ENCODE peak calls at places on chromosomes 4 and X, in four cellular contexts. One of them, this sample, is unnamed.

GRCh38 chr4:8079916-8080753 is 78.5 kb downstream of the ABLIM2 start:
- DNase-seq in HepG2: no peak
- DNase-seq in SK-N-SH: no peak
- DNase-seq in K562: no peak
- DNase-seq in this sample: no peak

GRCh38 chrX:22135171-22135711 is 103.1 kb downstream of the PHEX start:
- DNase-seq in K562: no peak
- DNase-seq in SK-N-SH: no peak
- DNase-seq in HepG2: no peak
- DNase-seq in this sample: no peak

GRCh38 chr4:88517825-88518224 is 5.8 kb downstream of the PYURF start:
- DNase-seq in SK-N-SH: no peak
- DNase-seq in HepG2: no peak
- DNase-seq in K562: peak; percentile 20
- DNase-seq in this sample: no peak

GRCh38 chrX:107707866-107708265 is 67.7 kb downstream of the TSC22D3 start:
- DNase-seq in HepG2: no peak
- DNase-seq in K562: no peak
- DNase-seq in SK-N-SH: no peak
- DNase-seq in this sample: no peak

GRCh38 chr4:122117743-122118142 is 34.4 kb upstream of the BLTP1 start:
- DNase-seq in K562: peak; percentile 19
- DNase-seq in HepG2: no peak
- DNase-seq in SK-N-SH: no peak
- DNase-seq in this sample: no peak

GRCh38 chrX:110657073-110657472 is 138.5 kb downstream of the CHRDL1 start:
- DNase-seq in K562: no peak
- DNase-seq in SK-N-SH: no peak
- DNase-seq in HepG2: no peak
- DNase-seq in this sample: no peak

GRCh38 chr4:1356181-1356998 is 9.4 kb downstream of the UVSSA start:
- DNase-seq in SK-N-SH: peak; percentile 90
- DNase-seq in HepG2: peak; percentile 36
- DNase-seq in K562: peak; percentile 84
- DNase-seq in this sample: no peak

GRCh38 chr4:72312032-72312650 is 256.9 kb downstream of the ADAMTS3 start:
- DNase-seq in K562: no peak
- DNase-seq in SK-N-SH: no peak
- DNase-seq in HepG2: peak; percentile 1
- DNase-seq in this sample: no peak

GRCh38 chrX:134542485-134542884 is 82.5 kb downstream of the HPRT1 start:
- DNase-seq in SK-N-SH: no peak
- DNase-seq in HepG2: no peak
- DNase-seq in K562: peak; percentile 35
- DNase-seq in this sample: no peak

GRCh38 chrX:154727418-154728323 is 23.2 kb downstream of the GAB3 start:
- DNase-seq in SK-N-SH: no peak
- DNase-seq in HepG2: no peak
- DNase-seq in K562: no peak
- DNase-seq in this sample: no peak

GRCh38 chr4:83010522-83011318 is at the start of gene LIN54:
- DNase-seq in K562: peak; percentile 85
- DNase-seq in SK-N-SH: peak; percentile 88
- DNase-seq in HepG2: peak; percentile 90
- DNase-seq in this sample: no peak

GRCh38 chr4:174352405-174352804 is 68.7 kb downstream of the CEP44 start:
- DNase-seq in K562: no peak
- DNase-seq in SK-N-SH: no peak
- DNase-seq in HepG2: no peak
- DNase-seq in this sample: no peak

GRCh38 chr4:26071688-26072087 is 157.7 kb downstream of the SMIM20 start:
- DNase-seq in K562: no peak
- DNase-seq in SK-N-SH: no peak
- DNase-seq in HepG2: no peak
- DNase-seq in this sample: no peak

GRCh38 chr4:86670739-86671138 is 76.6 kb downstream of the PTPN13 start:
- DNase-seq in K562: no peak
- DNase-seq in SK-N-SH: no peak
- DNase-seq in HepG2: no peak
- DNase-seq in this sample: no peak

GRCh38 chrX:100979881-100980607 is 10.5 kb downstream of the ARL13A start:
- DNase-seq in K562: no peak
- DNase-seq in SK-N-SH: no peak
- DNase-seq in HepG2: peak; percentile 24
- DNase-seq in this sample: no peak

GRCh38 chrX:28058906-28059305 is 77.7 kb upstream of the DCAF8L1 start:
- DNase-seq in SK-N-SH: no peak
- DNase-seq in K562: no peak
- DNase-seq in HepG2: no peak
- DNase-seq in this sample: no peak

GRCh38 chrX:46244451-46244850 is 300.8 kb downstream of the ZNF674 start:
- DNase-seq in SK-N-SH: no peak
- DNase-seq in K562: no peak
- DNase-seq in HepG2: no peak
- DNase-seq in this sample: no peak

GRCh38 chrX:13597928-13598327 is 28.5 kb downstream of the EGFL6 start:
- DNase-seq in HepG2: no peak
- DNase-seq in K562: no peak
- DNase-seq in SK-N-SH: no peak
- DNase-seq in this sample: no peak

GRCh38 chr4:111628437-111628836 is 516.8 kb upstream of the FAM241A start:
- DNase-seq in K562: no peak
- DNase-seq in HepG2: no peak
- DNase-seq in SK-N-SH: no peak
- DNase-seq in this sample: no peak

GRCh38 chrX:107970073-107970472 is 12.1 kb downstream of the TEX13B start:
- DNase-seq in K562: no peak
- DNase-seq in SK-N-SH: no peak
- DNase-seq in HepG2: no peak
- DNase-seq in this sample: no peak

GRCh38 chr4:153408932-153409331 is 57.2 kb upstream of the TMEM131L start:
- DNase-seq in SK-N-SH: no peak
- DNase-seq in K562: no peak
- DNase-seq in HepG2: no peak
- DNase-seq in this sample: no peak

GRCh38 chrX:86436116-86436515 is 287.9 kb downstream of the DACH2 start:
- DNase-seq in SK-N-SH: no peak
- DNase-seq in HepG2: no peak
- DNase-seq in K562: no peak
- DNase-seq in this sample: no peak
- TF ChIP-seq FOXM1 in SK-N-SH: no peak
- TF ChIP-seq FOXM1 in HepG2: no peak
- TF ChIP-seq FOXM1 in K562: no peak
- TF ChIP-seq FOXM1 in this sample: no peak

GRCh38 chr4:55524844-55525571 is 21.7 kb downstream of the CLOCK start:
- DNase-seq in SK-N-SH: no peak
- DNase-seq in K562: no peak
- DNase-seq in HepG2: no peak
- DNase-seq in this sample: no peak
- TF ChIP-seq MAX in SK-N-SH: no peak
- TF ChIP-seq MAX in K562: no peak
- TF ChIP-seq MAX in HepG2: no peak
- TF ChIP-seq MAX in this sample: no peak

DNA sequence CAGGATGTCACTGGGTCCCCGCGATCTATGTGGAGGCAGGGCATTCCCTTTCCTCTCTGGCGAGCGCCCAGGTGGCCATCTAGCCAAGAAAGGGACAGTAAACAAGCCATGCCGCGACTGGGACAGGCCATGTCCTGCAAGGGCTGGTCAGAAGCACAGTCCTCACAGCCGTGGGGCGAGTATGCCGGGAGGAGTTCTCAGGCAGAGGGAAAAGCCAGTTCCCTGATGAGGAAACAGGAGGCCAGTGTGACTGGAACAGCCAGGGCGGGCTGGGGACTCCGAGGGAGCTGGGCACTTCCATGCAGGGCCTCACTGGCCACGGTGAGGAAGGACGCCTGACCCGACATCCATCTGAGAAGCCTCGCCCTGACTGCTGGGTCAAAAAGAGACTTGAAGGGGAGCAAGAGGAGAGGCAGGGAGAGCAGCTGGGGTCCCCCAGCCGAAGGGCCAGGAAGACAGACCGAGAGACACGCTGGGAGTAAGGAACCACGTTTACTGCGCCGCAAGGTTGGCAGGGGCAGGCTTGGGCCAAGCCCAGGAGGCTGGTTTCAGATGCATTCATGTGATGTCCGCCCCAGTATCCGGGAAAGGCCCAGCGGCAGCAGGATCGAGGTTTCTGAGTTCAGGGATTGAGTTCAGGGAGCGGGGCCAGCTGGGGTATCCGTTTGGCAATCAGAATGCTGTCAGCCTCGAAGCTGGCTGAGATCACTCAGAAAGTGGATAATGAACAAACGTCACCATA is 15.0 kb downstream of the CFAP99 start:
- DNase-seq in HepG2: no peak
- DNase-seq in SK-N-SH: no peak
- DNase-seq in K562: no peak
- DNase-seq in this sample: no peak
- TF ChIP-seq FOXM1 in HepG2: no peak
- TF ChIP-seq FOXM1 in SK-N-SH: no peak
- TF ChIP-seq FOXM1 in K562: no peak
- TF ChIP-seq FOXM1 in this sample: no peak

GRCh38 chrX:40273356-40274050 is 175.7 kb upstream of the BCOR start:
- DNase-seq in SK-N-SH: peak; percentile 77
- DNase-seq in K562: peak; percentile 74
- DNase-seq in HepG2: no peak
- DNase-seq in this sample: no peak
- TF ChIP-seq MAX in SK-N-SH: no peak
- TF ChIP-seq MAX in K562: peak; percentile 90
- TF ChIP-seq MAX in HepG2: no peak
- TF ChIP-seq MAX in this sample: no peak

DNA sequence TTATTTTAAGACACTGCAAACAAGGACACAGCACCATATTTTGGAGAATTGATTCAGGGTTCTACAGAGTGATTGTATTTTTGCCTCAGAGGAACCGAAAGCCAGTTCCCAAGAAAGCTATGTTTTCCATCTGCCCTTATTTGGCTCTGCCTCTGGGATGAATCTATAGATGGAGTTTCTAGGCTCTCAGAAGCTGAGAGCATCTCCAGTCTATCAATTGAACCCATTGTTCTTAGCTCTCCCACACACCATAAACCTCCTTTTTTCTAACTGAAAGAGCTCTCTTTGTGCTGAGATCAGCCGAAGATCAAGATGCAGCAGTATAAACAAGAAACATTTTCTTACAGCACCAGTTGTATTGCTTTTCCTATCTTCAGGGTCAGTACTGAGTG is 16.9 kb downstream of the PLP1 start:
- DNase-seq in K562: no peak
- DNase-seq in SK-N-SH: no peak
- DNase-seq in HepG2: no peak
- DNase-seq in this sample: no peak
- TF ChIP-seq FOXM1 in K562: no peak
- TF ChIP-seq FOXM1 in SK-N-SH: no peak
- TF ChIP-seq FOXM1 in HepG2: no peak
- TF ChIP-seq FOXM1 in this sample: no peak

GRCh38 chr4:74096265-74096980 is 2.6 kb downstream of the CXCL2 start:
- DNase-seq in HepG2: no peak
- DNase-seq in SK-N-SH: no peak
- DNase-seq in K562: no peak
- DNase-seq in this sample: no peak

GRCh38 chr4:74100531-74100930 is 1.5 kb upstream of the CXCL2 start:
- DNase-seq in K562: no peak
- DNase-seq in HepG2: no peak
- DNase-seq in SK-N-SH: no peak
- DNase-seq in this sample: no peak

GRCh38 chr4:74097161-74097560 is 1.8 kb downstream of the CXCL2 start:
- DNase-seq in SK-N-SH: no peak
- DNase-seq in HepG2: no peak
- DNase-seq in K562: no peak
- DNase-seq in this sample: no peak

GRCh38 chr4:74097631-74098550 is 1.1 kb downstream of the CXCL2 start:
- DNase-seq in HepG2: no peak
- DNase-seq in K562: no peak
- DNase-seq in SK-N-SH: no peak
- DNase-seq in this sample: no peak

DNA sequence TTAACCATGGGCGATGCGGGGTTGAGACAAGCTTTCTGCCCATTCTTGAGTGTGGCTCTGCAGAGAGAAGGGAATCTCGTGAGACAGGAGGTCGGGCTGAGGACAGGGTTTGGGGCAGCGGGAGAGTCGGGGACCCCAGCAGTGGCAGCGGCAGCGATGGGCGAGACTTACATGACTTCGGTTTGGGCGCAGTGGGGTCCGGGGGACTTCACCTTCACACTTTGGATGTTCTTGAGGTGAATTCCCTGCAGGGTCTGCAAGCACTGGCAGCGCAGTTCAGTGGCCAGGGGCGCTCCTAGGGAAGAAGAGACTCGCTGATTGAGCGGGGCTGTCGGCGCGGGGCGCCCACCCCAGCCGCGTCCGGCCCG is 383 bp downstream of the CXCL2 start:
- DNase-seq in SK-N-SH: no peak
- DNase-seq in HepG2: no peak
- DNase-seq in K562: no peak
- DNase-seq in this sample: no peak
- TF ChIP-seq MAX in SK-N-SH: no peak
- TF ChIP-seq MAX in HepG2: no peak
- TF ChIP-seq MAX in K562: no peak
- TF ChIP-seq MAX in this sample: no peak

DNA sequence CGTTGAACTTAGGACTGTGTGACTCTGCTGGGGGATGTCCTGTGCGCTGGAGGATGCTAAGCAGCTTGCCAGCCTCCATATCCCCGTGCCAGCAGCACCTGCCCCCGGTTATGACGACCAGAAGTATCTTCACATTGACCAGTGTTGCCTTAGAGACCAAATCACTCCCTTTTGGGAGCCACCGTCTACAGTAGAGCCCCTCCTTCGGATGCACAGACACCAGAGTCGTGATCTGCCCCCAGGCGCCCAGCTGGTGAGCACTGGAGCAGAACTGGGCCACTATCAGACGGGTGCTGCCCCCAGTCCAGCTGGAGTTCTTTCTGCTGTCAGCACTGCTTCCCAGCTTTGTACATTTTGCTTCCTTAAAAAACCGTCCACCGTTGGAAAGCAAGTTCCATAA is 30.0 kb upstream of the TADA2B start:
- DNase-seq in K562: no peak
- DNase-seq in HepG2: no peak
- DNase-seq in SK-N-SH: peak; percentile 67
- DNase-seq in this sample: no peak
- TF ChIP-seq FOXM1 in K562: no peak
- TF ChIP-seq FOXM1 in HepG2: no peak
- TF ChIP-seq FOXM1 in SK-N-SH: no peak
- TF ChIP-seq FOXM1 in this sample: no peak

GRCh38 chr4:73450398-73451004 is 14.5 kb downstream of the AFP start:
- DNase-seq in SK-N-SH: no peak
- DNase-seq in HepG2: no peak
- DNase-seq in K562: peak; percentile 29
- DNase-seq in this sample: no peak
- TF ChIP-seq MAX in SK-N-SH: no peak
- TF ChIP-seq MAX in HepG2: peak; percentile 19
- TF ChIP-seq MAX in K562: no peak
- TF ChIP-seq MAX in this sample: no peak

GRCh38 chrX:17788439-17788838 is 51.1 kb downstream of the SCML1 start:
- DNase-seq in SK-N-SH: peak; percentile 80
- DNase-seq in K562: peak; percentile 67
- DNase-seq in HepG2: peak; percentile 5
- DNase-seq in this sample: no peak
- TF ChIP-seq FOXM1 in SK-N-SH: no peak
- TF ChIP-seq FOXM1 in K562: no peak
- TF ChIP-seq FOXM1 in HepG2: no peak
- TF ChIP-seq FOXM1 in this sample: no peak